ENCODE peak calls at places on chromosomes 2 and 18, in eight cellular contexts. E is AG08395; W is B cell; R is NB4; I is activated effector memory CD4-positive, alpha-beta T cell treated with Interleukin-2 at 50 U/mL for 16 hours; S is head of caudate nucleus; D is GM10248; A is DMS 273 treated with DMSO at 0.1 percent for 48 hours. M is an unnamed sample.

GRCh38 chr2:9740382-9741040 is 102.8 kb upstream of the TAF1B start:
- DNase-seq in E (no peak), W (no peak), R (no peak), I (no peak), S (no peak), D (no peak), A (no peak), M (no peak)

GRCh38 chr2:70827388-70827787 is 7.0 kb upstream of the CLEC4F start:
- DNase-seq in E (no peak), W (no peak), R (no peak), I (no peak), S (no peak), D (no peak), A (no peak), M (no peak)

GRCh38 chr2:168203762-168204693 is 43.4 kb downstream of the STK39 start:
- DNase-seq in E (no peak), W (no peak), R (no peak), I (no peak), S (no peak), D (no peak), A (no peak), M (no peak)

GRCh38 chr2:113136828-113137775 is 9.7 kb downstream of the IL1RN start:
- DNase-seq in E (peak; percentile 59), W (peak; percentile 45), R (peak; percentile 71), I (no peak), S (no peak), D (peak; percentile 53), A (no peak), M (no peak)

GRCh38 chr18:79402977-79403722 is 7.4 kb downstream of the NFATC1 start:
- DNase-seq in E (peak; percentile 87), W (no peak), R (no peak), I (no peak), S (peak; percentile 68), D (no peak), A (no peak), M (no peak)

GRCh38 chr2:156399950-156400703 is 36.1 kb upstream of the GPD2 start:
- DNase-seq in E (peak; percentile 81), W (peak; percentile 64), R (peak; percentile 60), I (no peak), S (peak; percentile 82), D (peak; percentile 55), A (peak; percentile 87), M (no peak)

GRCh38 chr2:199336546-199336945 is 121.2 kb downstream of the SATB2 start:
- DNase-seq in E (no peak), W (no peak), R (no peak), I (no peak), S (no peak), D (no peak), A (no peak), M (no peak)

GRCh38 chr2:59997371-59997770 is 556.1 kb downstream of the BCL11A start:
- DNase-seq in E (no peak), W (no peak), R (no peak), I (no peak), S (peak; percentile 33), D (no peak), A (no peak), M (no peak)

GRCh38 chr2:240983361-240983995 is 14.9 kb upstream of the SNED1 start:
- DNase-seq in E (no peak), W (no peak), R (peak; percentile 58), I (peak; percentile 16), S (peak; percentile 13), D (peak; percentile 69), A (no peak), M (no peak)

GRCh38 chr2:237223208-237223861 is 137.6 kb downstream of the COPS8 start:
- DNase-seq in E (peak; percentile 75), W (no peak), R (no peak), I (no peak), S (no peak), D (no peak), A (no peak), M (no peak)

GRCh38 chr2:120477831-120478481 is 132.0 kb downstream of the INHBB start:
- DNase-seq in E (no peak), W (no peak), R (no peak), I (no peak), S (no peak), D (no peak), A (no peak), M (no peak)

GRCh38 chr2:207670887-207671286 is 40.6 kb upstream of the CCNYL1 start:
- DNase-seq in E (no peak), W (no peak), R (peak; percentile 29), I (no peak), S (no peak), D (no peak), A (no peak), M (no peak)

GRCh38 chr2:144512421-144513272 is 7.3 kb downstream of the ZEB2 start:
- DNase-seq in E (no peak), W (no peak), R (no peak), I (no peak), S (no peak), D (no peak), A (no peak), M (no peak)